ENCODE peak calls at places on chromosomes 5 and 9, in six cellular contexts. I is dorsolateral prefrontal cortex, O is psoas muscle, E is astrocyte of the spinal cord, K is AG10803, Z is uterus. M is an unnamed sample.

GRCh38 chr5:122805481-122805880 is 30.6 kb downstream of the SNX2 start:
- DNase-seq in E (no peak), O (no peak), I (no peak), K (peak; percentile 53), Z (no peak), M (no peak)

GRCh38 chr5:30831123-30831522 is 362.4 kb upstream of the CDH6 start:
- DNase-seq in I (no peak), Z (no peak), O (no peak), E (no peak), K (no peak), M (no peak)

GRCh38 chr9:93679536-93680444 is 103.4 kb downstream of the PHF2 start:
- DNase-seq in I (peak; percentile 30), E (no peak), K (no peak), O (no peak), Z (peak; percentile 7), M (peak; percentile 69)

GRCh38 chr5:133928690-133929393 is 39.6 kb downstream of the C5orf15 start:
- DNase-seq in K (no peak), Z (no peak), O (no peak), I (no peak), E (no peak), M (no peak)

GRCh38 chr5:175800656-175801081 is 70.7 kb upstream of the CPLX2 start:
- DNase-seq in I (no peak), K (peak; percentile 42), Z (no peak), O (no peak), E (no peak), M (no peak)

GRCh38 chr9:90287567-90288274 is 354.9 kb downstream of the DIRAS2 start:
- DNase-seq in I (no peak), K (no peak), Z (no peak), E (no peak), O (no peak), M (no peak)

GRCh38 chr9:92146610-92147009 is 31.4 kb upstream of the SPTLC1 start:
- DNase-seq in K (peak; percentile 49), Z (no peak), I (no peak), E (peak; percentile 55), O (peak; percentile 38), M (no peak)

GRCh38 chr9:4850611-4851010 is 57.9 kb downstream of the RCL1 start:
- DNase-seq in E (no peak), I (no peak), O (no peak), Z (no peak), K (no peak), M (no peak)

GRCh38 chr9:77663754-77664153 is 15.6 kb upstream of the GNA14 start:
- DNase-seq in K (no peak), E (peak; percentile 41), I (no peak), O (peak; percentile 19), Z (no peak), M (no peak)

GRCh38 chr5:149486726-149487635 is 64.3 kb downstream of the CSNK1A1 start:
- DNase-seq in K (peak; percentile 92), Z (no peak), E (peak; percentile 68), O (no peak), I (no peak), M (no peak)

GRCh38 chr9:8856686-8857329 is 1057.2 kb upstream of the DMAC1 start:
- DNase-seq in O (no peak), E (no peak), Z (no peak), I (no peak), K (no peak), M (no peak)

GRCh38 chr5:157457391-157457790 is 2.6 kb upstream of the NIPAL4 start:
- DNase-seq in E (no peak), Z (no peak), O (no peak), K (no peak), I (no peak), M (no peak)

GRCh38 chr5:151696470-151697061 is 9.9 kb upstream of the SPARC start:
- DNase-seq in O (peak; percentile 75), I (no peak), K (peak; percentile 100), Z (peak; percentile 90), E (peak; percentile 99), M (peak; percentile 90)

GRCh38 chr5:171688696-171689495 is 96.7 kb upstream of the SMIM23 start:
- DNase-seq in E (no peak), Z (no peak), I (no peak), K (no peak), O (no peak), M (peak; percentile 55)

GRCh38 chr5:164475339-164475977 is 970.0 kb downstream of the MAT2B start:
- DNase-seq in E (peak; percentile 27), O (no peak), I (no peak), Z (no peak), K (peak; percentile 5), M (no peak)

GRCh38 chr9:114309096-114309495 is 13.8 kb upstream of the ORM1 start:
- DNase-seq in K (no peak), E (no peak), I (no peak), Z (peak; percentile 10), O (no peak), M (peak; percentile 61)

GRCh38 chr9:134388289-134388808 is 62.1 kb downstream of the RXRA start:
- DNase-seq in E (no peak), I (no peak), O (no peak), Z (no peak), K (no peak), M (no peak)

GRCh38 chr9:99115947-99116543 is 11.1 kb downstream of the TGFBR1 start:
- DNase-seq in O (no peak), E (no peak), I (no peak), Z (no peak), K (peak; percentile 47), M (no peak)

GRCh38 chr9:136044971-136045594 is 50.0 kb downstream of the NACC2 start:
- DNase-seq in Z (no peak), E (no peak), O (no peak), I (no peak), K (no peak), M (no peak)

GRCh38 chr9:90836396-90837080 is 34.9 kb downstream of the SYK start:
- DNase-seq in O (no peak), E (no peak), I (no peak), Z (no peak), K (no peak), M (no peak)

GRCh38 chr5:8102714-8103113 is 233.8 kb downstream of the MTRR start:
- DNase-seq in O (no peak), E (no peak), I (no peak), K (no peak), Z (no peak), M (no peak)

GRCh38 chr5:140317859-140318258 is 15.0 kb upstream of the PFDN1 start:
- DNase-seq in O (no peak), K (peak; percentile 67), Z (no peak), E (peak; percentile 61), I (no peak), M (no peak)

GRCh38 chr9:2043881-2044462 is 28.8 kb downstream of the SMARCA2 start:
- DNase-seq in I (no peak), Z (no peak), E (no peak), K (no peak), O (no peak), M (no peak)
- H3K4me3 ChIP-seq in I (no peak overlapping the region), Z (no peak overlapping the region), E (no peak overlapping the region), K (no peak overlapping the region), O (no peak overlapping the region), M (no peak overlapping the region)

DNA sequence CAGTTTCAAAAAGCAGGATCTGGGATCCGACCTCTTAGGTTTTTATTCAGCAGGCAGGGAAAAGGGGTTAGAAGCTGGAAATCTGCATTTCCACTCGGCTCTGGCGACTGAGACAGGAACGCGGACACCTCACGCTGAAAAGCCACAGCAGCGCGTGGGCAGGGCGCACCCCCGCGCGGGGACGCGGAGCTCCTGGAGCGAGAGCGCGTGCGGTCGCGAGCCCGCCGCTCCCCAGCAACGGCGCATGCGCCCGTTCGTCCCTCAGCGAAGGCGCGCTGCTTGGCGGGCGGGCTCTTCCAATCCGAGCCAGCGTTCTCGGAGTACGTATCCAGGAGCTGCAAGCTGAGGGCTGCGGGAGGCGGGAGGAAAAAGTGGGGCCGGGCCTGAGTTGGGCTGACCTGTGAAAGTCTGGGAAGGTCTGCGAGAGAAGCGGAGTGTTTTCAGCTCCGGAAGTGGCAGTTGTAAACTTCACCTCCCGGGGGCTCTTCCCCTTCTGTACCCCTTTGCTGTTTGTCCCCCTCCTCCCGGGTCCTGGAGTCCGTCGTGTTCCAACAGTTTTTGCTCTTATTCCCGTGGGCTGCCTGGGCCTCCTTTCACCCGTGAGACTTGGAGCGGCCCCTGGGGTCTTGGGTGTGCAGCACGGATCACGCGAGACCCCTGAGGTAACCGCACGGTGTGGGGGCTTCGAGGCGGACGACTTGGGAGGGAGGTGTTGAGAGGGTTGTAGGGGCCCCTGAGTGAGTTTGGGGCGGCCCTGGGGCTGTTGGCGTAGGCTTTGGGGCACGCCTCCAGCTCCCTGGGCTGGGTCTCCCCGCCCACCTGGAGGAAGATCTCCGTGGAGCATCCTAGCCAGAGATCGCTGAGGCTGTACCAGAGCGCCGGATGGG is at the start of gene CCDC171:
- DNase-seq in K (peak; percentile 94), I (peak; percentile 94), Z (peak; percentile 96), O (peak; percentile 91), E (peak; percentile 97), M (peak; percentile 95)
- TF ChIP-seq CTCF in K (no peak), I (no peak), Z (no peak), O (no peak), E (no peak), M (no peak)

GRCh38 chr9:106921341-106921899 is 58.5 kb downstream of the ZNF462 start:
- DNase-seq in I (no peak), E (peak; percentile 80), Z (peak; percentile 66), O (no peak), K (peak; percentile 20), M (no peak)

GRCh38 chr9:106920701-106921283 is 57.8 kb downstream of the ZNF462 start:
- DNase-seq in K (peak; percentile 42), I (peak; percentile 44), O (no peak), Z (no peak), E (peak; percentile 40), M (no peak)

GRCh38 chr9:106918825-106919509 is 56.0 kb downstream of the ZNF462 start:
- DNase-seq in E (no peak), Z (no peak), K (no peak), O (no peak), I (no peak), M (no peak)

GRCh38 chr9:106920091-106920490 is 57.1 kb downstream of the ZNF462 start:
- DNase-seq in E (no peak), I (no peak), O (no peak), K (no peak), Z (no peak), M (no peak)

DNA sequence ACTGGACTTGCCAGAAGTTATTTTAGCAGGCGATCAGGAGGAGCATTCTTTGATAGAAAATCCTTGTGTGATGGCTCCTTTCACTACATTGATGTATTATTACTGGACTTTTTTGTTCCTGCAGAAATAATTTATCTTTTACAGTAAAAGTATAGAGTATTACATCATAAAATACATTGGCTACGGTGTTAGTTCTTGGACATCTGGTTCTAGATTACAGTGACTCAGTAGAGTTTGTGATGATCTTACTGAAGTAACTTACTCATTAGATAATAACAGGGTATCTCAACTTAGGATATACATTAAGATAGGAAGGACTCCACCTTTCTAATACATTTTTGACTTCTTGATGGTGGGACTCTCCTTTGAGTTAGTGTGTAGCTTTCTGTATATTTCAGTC is 59.0 kb downstream of the ZNF462 start:
- DNase-seq in I (no peak), E (peak; percentile 45), K (peak; percentile 13), O (no peak), Z (no peak), M (no peak)
- H3K4me3 ChIP-seq in I (no peak overlapping the region), E (no peak overlapping the region), K (no peak overlapping the region), O (peak overlapping the region; percentile 56), Z (no peak overlapping the region), M (peak overlapping the region; percentile 9)

DNA sequence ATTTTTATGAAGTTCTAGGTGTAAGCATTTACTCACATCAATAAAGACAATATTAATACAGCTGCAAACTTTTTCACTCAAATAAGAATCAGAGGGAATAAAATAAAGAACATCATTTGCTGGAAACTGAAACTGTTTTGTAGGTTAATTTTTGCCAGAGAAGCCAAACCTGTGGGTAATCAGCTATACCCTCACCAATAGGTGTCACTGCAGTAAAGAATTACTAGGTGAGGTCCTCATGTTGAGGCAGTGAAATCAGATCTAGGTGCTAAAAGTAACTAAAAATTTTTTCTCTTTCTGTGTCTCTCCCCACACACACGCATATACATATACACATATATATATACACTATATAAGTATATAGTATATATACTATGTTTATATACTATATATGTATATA is 1016.3 kb upstream of the SEMA6A start:
- DNase-seq in E (peak; percentile 24), I (no peak), O (no peak), Z (no peak), K (no peak), M (no peak)
- TF ChIP-seq CTCF in E (peak; percentile 48), I (peak; percentile 34), O (peak; percentile 5), Z (no peak), K (no peak), M (no peak)

M was measured in suprapubic skin.